ENCODE peak calls at places on chromosome 2, in nine cellular contexts. One of them, this sample, is unnamed.
A peak's percentile ranks its signal among the peaks of the same experiment; 100 is the strongest.

GRCh38 chr2:228709788-228710371 is 528.4 kb upstream of the SPHKAP start:
- DNase-seq in endothelial cell: no peak
- DNase-seq in adipocyte: no peak
- DNase-seq in substantia nigra: no peak
- DNase-seq in NCI-H1694: no peak
- DNase-seq in posterior vena cava: no peak
- DNase-seq in choroid plexus epithelial cell: no peak
- DNase-seq in WTC11: no peak
- DNase-seq in RPMI8226: no peak
- DNase-seq in this sample: no peak

GRCh38 chr2:60882971-60883753 is 1.8 kb downstream of the REL start:
- DNase-seq in posterior vena cava: no peak
- DNase-seq in substantia nigra: no peak
- DNase-seq in NCI-H1694: no peak
- DNase-seq in RPMI8226: peak; percentile 46
- DNase-seq in WTC11: no peak
- DNase-seq in endothelial cell: peak; percentile 8
- DNase-seq in choroid plexus epithelial cell: peak; percentile 24
- DNase-seq in adipocyte: peak; percentile 43
- DNase-seq in this sample: no peak

GRCh38 chr2:229330952-229331351 is 59.9 kb upstream of the PID1 start:
- DNase-seq in adipocyte: no peak
- DNase-seq in choroid plexus epithelial cell: no peak
- DNase-seq in RPMI8226: peak; percentile 29
- DNase-seq in NCI-H1694: no peak
- DNase-seq in posterior vena cava: no peak
- DNase-seq in endothelial cell: no peak
- DNase-seq in substantia nigra: no peak
- DNase-seq in WTC11: no peak
- DNase-seq in this sample: no peak

GRCh38 chr2:240023792-240024191 is 1.4 kb downstream of the NDUFA10 start:
- DNase-seq in adipocyte: no peak
- DNase-seq in NCI-H1694: no peak
- DNase-seq in RPMI8226: no peak
- DNase-seq in posterior vena cava: no peak
- DNase-seq in WTC11: no peak
- DNase-seq in substantia nigra: no peak
- DNase-seq in choroid plexus epithelial cell: no peak
- DNase-seq in endothelial cell: no peak
- DNase-seq in this sample: no peak

GRCh38 chr2:151766421-151767153 is 32.3 kb upstream of the NEB start:
- DNase-seq in NCI-H1694: no peak
- DNase-seq in endothelial cell: no peak
- DNase-seq in RPMI8226: no peak
- DNase-seq in choroid plexus epithelial cell: peak; percentile 25
- DNase-seq in WTC11: no peak
- DNase-seq in posterior vena cava: no peak
- DNase-seq in substantia nigra: no peak
- DNase-seq in adipocyte: no peak
- DNase-seq in this sample: no peak

GRCh38 chr2:177721815-177722552 is 329.4 kb downstream of the AGPS start:
- DNase-seq in NCI-H1694: no peak
- DNase-seq in choroid plexus epithelial cell: no peak
- DNase-seq in endothelial cell: no peak
- DNase-seq in posterior vena cava: no peak
- DNase-seq in RPMI8226: no peak
- DNase-seq in adipocyte: no peak
- DNase-seq in WTC11: no peak
- DNase-seq in substantia nigra: no peak
- DNase-seq in this sample: no peak

GRCh38 chr2:176278927-176279326 is 9.7 kb downstream of the MTX2 start:
- DNase-seq in posterior vena cava: no peak
- DNase-seq in adipocyte: no peak
- DNase-seq in WTC11: no peak
- DNase-seq in choroid plexus epithelial cell: no peak
- DNase-seq in endothelial cell: no peak
- DNase-seq in substantia nigra: no peak
- DNase-seq in RPMI8226: no peak
- DNase-seq in NCI-H1694: no peak
- DNase-seq in this sample: no peak

GRCh38 chr2:167249197-167249596 is 360.9 kb downstream of the XIRP2 start:
- DNase-seq in choroid plexus epithelial cell: peak; percentile 34
- DNase-seq in endothelial cell: no peak
- DNase-seq in WTC11: no peak
- DNase-seq in RPMI8226: no peak
- DNase-seq in posterior vena cava: no peak
- DNase-seq in NCI-H1694: no peak
- DNase-seq in adipocyte: no peak
- DNase-seq in substantia nigra: no peak
- DNase-seq in this sample: no peak

GRCh38 chr2:212357606-212358005 is 181.0 kb downstream of the ERBB4 start:
- DNase-seq in NCI-H1694: no peak
- DNase-seq in posterior vena cava: no peak
- DNase-seq in choroid plexus epithelial cell: no peak
- DNase-seq in WTC11: no peak
- DNase-seq in adipocyte: no peak
- DNase-seq in substantia nigra: no peak
- DNase-seq in RPMI8226: no peak
- DNase-seq in endothelial cell: no peak
- DNase-seq in this sample: no peak

GRCh38 chr2:188511346-188511745 is 219.7 kb downstream of the GULP1 start:
- DNase-seq in choroid plexus epithelial cell: no peak
- DNase-seq in NCI-H1694: no peak
- DNase-seq in RPMI8226: no peak
- DNase-seq in endothelial cell: no peak
- DNase-seq in posterior vena cava: no peak
- DNase-seq in adipocyte: no peak
- DNase-seq in WTC11: no peak
- DNase-seq in substantia nigra: no peak
- DNase-seq in this sample: no peak